ENCODE peak calls at places on chromosomes 2 and 18, in four cellular contexts. H is testis, K is endothelial cell of umbilical vein, U is stomach. C is an unnamed sample. For H3K4me1, the result is how much of the 10 kb centered on the place peaks cover.

GRCh38 chr2:205646680-205647079 is 35.6 kb upstream of the NRP2 start:
- DNase-seq in U (no peak), H (no peak), K (no peak), C (no peak)

GRCh38 chr18:11585596-11585995 is 23.8 kb upstream of the SLC35G4 start:
- DNase-seq in U (no peak), K (no peak), H (no peak), C (no peak)

GRCh38 chr2:169806586-169806985 is 7.9 kb downstream of the SSB start:
- DNase-seq in H (no peak), U (no peak), K (no peak), C (no peak)

GRCh38 chr2:168673265-168674222 is 128.9 kb upstream of the NOSTRIN start:
- DNase-seq in K (no peak), U (no peak), H (no peak), C (no peak)

GRCh38 chr2:106953236-106953635 is 67.3 kb upstream of the ST6GAL2 start:
- DNase-seq in U (no peak), H (no peak), K (no peak), C (no peak)

GRCh38 chr2:120619579-120619978 is 116.1 kb upstream of the GLI2 start:
- DNase-seq in H (no peak), U (no peak), K (no peak), C (no peak)

GRCh38 chr2:120589782-120590608 is 145.7 kb upstream of the GLI2 start:
- DNase-seq in U (no peak), H (no peak), K (peak), C (no peak)

GRCh38 chr2:145845207-145845894 is 1325.4 kb upstream of the ZEB2 start:
- DNase-seq in K (no peak), U (no peak), H (no peak), C (no peak)

GRCh38 chr18:75216926-75217303 is 6.3 kb downstream of the TSHZ1 start:
- DNase-seq in K (no peak), H (no peak), U (no peak), C (no peak)

GRCh38 chr2:120516323-120517314 is 170.7 kb downstream of the INHBB start:
- DNase-seq in H (no peak), U (no peak), K (no peak), C (no peak)

GRCh38 chr2:217277646-217278048 is 417.8 kb upstream of the TNP1 start:
- DNase-seq in H (no peak), K (peak), U (no peak), C (no peak)

GRCh38 chr2:223688094-223688835 is 86.1 kb upstream of the SCG2 start:
- DNase-seq in U (no peak), K (no peak), H (no peak), C (no peak)

GRCh38 chr18:49716035-49716434 is 97.3 kb downstream of the ACAA2 start:
- DNase-seq in K (no peak), U (no peak), H (no peak), C (no peak)
- TF ChIP-seq POLR2A in K (no peak), U (no peak), H (no peak), C (no peak)

DNA sequence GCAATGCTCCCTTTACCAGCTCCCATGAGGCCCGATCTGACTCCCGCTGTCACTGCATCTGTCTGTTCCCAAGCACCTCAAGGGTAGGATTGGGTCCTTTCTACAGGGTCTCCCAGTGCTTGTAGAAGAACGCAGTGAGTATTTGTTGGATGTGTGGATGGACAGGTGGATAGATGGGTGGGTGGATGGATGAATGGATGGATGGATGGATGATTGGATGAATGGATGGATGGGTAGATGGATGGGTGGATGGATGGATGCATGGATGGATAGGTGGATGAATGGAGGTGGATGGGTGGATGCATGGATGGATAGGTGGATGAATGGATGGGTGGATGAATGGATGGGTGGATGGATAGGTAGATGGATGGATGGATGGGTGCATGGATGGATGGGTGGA is 91.6 kb downstream of the HS1BP3 start:
- DNase-seq in U (no peak), K (no peak), H (no peak), C (no peak)
- H3K4me1 ChIP-seq in U (under half), K (under half), H (under half), C (under half)

DNA sequence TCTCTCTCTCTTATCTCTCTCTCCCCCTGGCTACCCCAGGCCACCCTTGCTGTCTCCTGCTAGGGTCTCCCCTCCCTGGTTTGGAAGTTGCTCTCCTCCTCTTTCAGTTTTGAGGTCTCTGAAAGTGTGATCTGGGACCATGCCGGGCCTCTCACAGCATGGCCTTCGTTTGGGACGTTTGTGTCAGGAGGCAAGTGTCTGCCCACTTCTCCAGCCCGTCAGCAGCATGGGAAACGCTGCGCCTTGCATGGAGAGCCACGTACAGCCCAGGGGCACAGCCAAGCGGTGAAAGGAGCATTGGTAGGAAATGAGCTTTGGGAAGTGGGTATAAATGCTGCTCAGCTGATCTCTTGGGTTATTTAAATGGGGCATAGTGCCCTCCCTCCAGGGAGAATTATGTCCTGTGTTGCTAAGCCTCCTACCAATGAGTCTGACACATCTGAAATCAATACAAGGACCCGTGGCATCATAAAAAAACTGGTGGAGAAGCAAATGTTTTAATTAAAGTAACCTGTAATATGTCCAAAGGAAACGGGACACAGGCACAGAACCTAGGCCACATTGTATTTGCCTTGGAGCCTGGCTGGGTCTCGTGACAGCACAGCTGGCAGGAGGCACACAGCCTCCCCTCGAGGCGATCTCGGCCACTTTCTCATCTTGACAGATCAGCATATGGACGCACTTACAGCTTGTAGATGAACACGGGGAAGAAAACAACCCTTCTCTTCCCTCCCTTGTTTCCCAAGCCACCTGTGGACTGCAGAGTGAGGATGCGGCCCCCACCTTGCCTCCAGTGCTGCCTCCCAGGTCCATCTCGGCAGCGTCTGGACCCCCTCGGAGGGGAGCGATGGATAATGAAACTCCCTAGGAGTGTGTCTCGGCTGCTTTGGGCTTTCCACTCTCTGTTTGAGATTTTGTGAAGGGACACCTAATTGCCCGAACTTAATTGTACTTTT is 72.7 kb downstream of the SH3RF3 start:
- DNase-seq in K (no peak), H (no peak), U (no peak), C (no peak)
- H3K27ac ChIP-seq in K (no peak), H (no peak), U (no peak), C (no peak)

GRCh38 chr2:200302940-200303727 is 3.4 kb upstream of the SPATS2L start:
- DNase-seq in K (no peak), U (no peak), H (no peak), C (no peak)
- TF ChIP-seq POLR2A in K (no peak), U (no peak), H (no peak), C (no peak)

GRCh38 chr2:85733121-85733960 is 20.4 kb upstream of the ATOH8 start:
- DNase-seq in U (no peak), H (no peak), K (no peak), C (no peak)

GRCh38 chr2:85734015-85734414 is 19.8 kb upstream of the ATOH8 start:
- DNase-seq in K (no peak), U (no peak), H (no peak), C (no peak)

GRCh38 chr2:85731606-85732005 is 22.2 kb upstream of the ATOH8 start:
- DNase-seq in U (no peak), K (no peak), H (no peak), C (no peak)

GRCh38 chr2:85730686-85731085 is 23.1 kb upstream of the ATOH8 start:
- DNase-seq in H (no peak), K (no peak), U (no peak), C (no peak)

GRCh38 chr2:85732467-85733120 is 21.2 kb upstream of the ATOH8 start:
- DNase-seq in H (no peak), K (no peak), U (no peak), C (no peak)
- H3K4me1 ChIP-seq in H (under half), K (under half), U (under half), C (under half)

DNA sequence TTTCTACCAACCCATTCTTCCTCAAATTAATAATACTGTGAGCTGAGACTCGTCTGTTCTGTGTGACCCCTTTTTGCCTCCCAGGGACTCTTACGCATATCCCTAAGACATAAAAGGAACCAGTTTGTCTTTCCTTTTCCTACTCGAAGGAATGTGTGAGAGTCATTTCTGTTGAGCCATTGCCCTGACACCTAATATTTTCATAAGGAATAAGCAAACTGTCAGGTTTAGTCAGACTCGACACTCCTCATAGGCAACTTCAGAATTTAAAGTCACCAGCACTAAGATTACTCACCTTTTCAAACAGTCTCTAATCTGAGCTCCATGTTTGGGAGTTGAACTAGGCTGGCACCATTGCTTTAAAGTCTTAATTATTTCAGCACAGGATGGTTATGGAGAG is 305.5 kb downstream of the IKZF2 start:
- DNase-seq in H (no peak), K (peak), U (no peak), C (no peak)
- H3K27ac ChIP-seq in H (no peak), K (peak), U (no peak), C (no peak)

GRCh38 chr2:177478907-177479306 is 86.3 kb downstream of the AGPS start:
- DNase-seq in H (no peak), K (no peak), U (no peak), C (no peak)
- TF ChIP-seq POLR2A in H (no peak), K (no peak), U (no peak), C (no peak)

GRCh38 chr18:23071285-23071684 is 64.0 kb upstream of the CABLES1 start:
- DNase-seq in U (peak), H (peak), K (no peak), C (peak)

GRCh38 chr18:23067236-23067635 is 68.0 kb upstream of the CABLES1 start:
- DNase-seq in H (no peak), K (no peak), U (peak), C (no peak)

GRCh38 chr18:23066504-23067039 is 68.7 kb upstream of the CABLES1 start:
- DNase-seq in H (no peak), U (peak), K (no peak), C (peak)

GRCh38 chr18:23069481-23069880 is 65.8 kb upstream of the CABLES1 start:
- DNase-seq in H (no peak), U (no peak), K (no peak), C (no peak)

GRCh38 chr18:23068692-23069305 is 66.5 kb upstream of the CABLES1 start:
- DNase-seq in K (peak), H (no peak), U (no peak), C (no peak)
- H3K4me1 ChIP-seq in K (under half), H (under half), U (under half), C (under half)